ENCODE peak calls at places on chromosomes 7 and 10, in eight cellular contexts. E is choroid plexus epithelial cell, Y is lower lobe of right lung, B is progenitor cell of endocrine pancreas, Z is pons, P is SK-MEL-5, N is smooth muscle cell of the brain vasculature, X is NCI-H345. S is an unnamed sample.

GRCh38 chr7:54904130-54904529 is 114.7 kb upstream of the EGFR start:
- DNase-seq in E (peak; percentile 89), Y (no peak), B (no peak), Z (no peak), P (no peak), N (peak; percentile 57), X (no peak), S (no peak)

GRCh38 chr7:44282601-44283171 is 42.7 kb downstream of the CAMK2B start:
- DNase-seq in E (no peak), Y (peak; percentile 24), B (no peak), Z (no peak), P (no peak), N (no peak), X (no peak), S (peak; percentile 3)

GRCh38 chr10:96460316-96460715 is 53.4 kb downstream of the TLL2 start:
- DNase-seq in E (no peak), Y (no peak), B (no peak), Z (no peak), P (no peak), N (no peak), X (no peak), S (no peak)

GRCh38 chr7:156640949-156641485 is 443 bp downstream of the RNF32 start:
- DNase-seq in E (peak; percentile 32), Y (peak; percentile 65), B (no peak), Z (peak; percentile 14), P (no peak), N (no peak), X (peak; percentile 54), S (no peak)

GRCh38 chr7:116180302-116180701 is 30.0 kb upstream of the TES start:
- DNase-seq in E (peak; percentile 85), Y (no peak), B (no peak), Z (peak; percentile 25), P (peak; percentile 83), N (no peak), X (peak; percentile 24), S (no peak)

GRCh38 chr10:84820121-84820520 is 491.7 kb downstream of the CCSER2 start:
- DNase-seq in E (peak; percentile 21), Y (no peak), B (no peak), Z (peak; percentile 23), P (peak; percentile 69), N (no peak), X (peak; percentile 20), S (no peak)

GRCh38 chr7:95737828-95738505 is 34.4 kb upstream of the DYNC1I1 start:
- DNase-seq in E (no peak), Y (no peak), B (no peak), Z (no peak), P (no peak), N (no peak), X (peak; percentile 8), S (no peak)

GRCh38 chr10:3635697-3636096 is 149.3 kb downstream of the KLF6 start:
- DNase-seq in E (no peak), Y (no peak), B (no peak), Z (no peak), P (no peak), N (no peak), X (peak; percentile 62), S (no peak)